ENCODE peak calls at places on chromosomes 4 and X, in six cellular contexts. O, K, N, Z, D and U are unnamed samples.

GRCh38 chr4:37662306-37662705 is 23.9 kb downstream of the RELL1 start:
- DNase-seq in Z (no peak), N (no peak), O (no peak), D (no peak), K (no peak), U (no peak)

GRCh38 chrX:105653891-105654290 is 168.4 kb upstream of the NRK start:
- DNase-seq in N (no peak), D (no peak), K (no peak), O (peak), Z (no peak), U (no peak)

GRCh38 chr4:85932371-85933305 is 427.2 kb downstream of the MAPK10 start:
- DNase-seq in D (no peak), Z (no peak), K (no peak), N (no peak), O (peak), U (no peak)

GRCh38 chrX:41526925-41527324 is 79.8 kb downstream of the NYX start:
- DNase-seq in Z (no peak), D (peak), O (no peak), N (no peak), K (no peak), U (no peak)

GRCh38 chrX:107632291-107632690 is 4.0 kb downstream of the PRPS1 start:
- DNase-seq in N (no peak), D (peak), K (no peak), O (peak), Z (no peak), U (no peak)

GRCh38 chr4:140296335-140296753 is 77.1 kb upstream of the SCOC start:
- DNase-seq in N (no peak), Z (no peak), K (no peak), O (peak), D (peak), U (no peak)

GRCh38 chrX:37825225-37825842 is 22.0 kb downstream of the DYNLT3 start:
- DNase-seq in N (no peak), O (peak), K (peak), Z (peak), D (peak), U (peak)

GRCh38 chr4:107546637-107547036 is 173.4 kb downstream of the PAPSS1 start:
- DNase-seq in K (no peak), Z (no peak), N (no peak), D (peak), O (no peak), U (no peak)

GRCh38 chr4:106021737-106022410 is 126.6 kb downstream of the NPNT start:
- DNase-seq in O (no peak), N (no peak), K (no peak), Z (no peak), D (no peak), U (no peak)

GRCh38 chr4:74376888-74377483 is 12.0 kb downstream of the EREG start:
- DNase-seq in Z (no peak), D (peak), K (peak), N (no peak), O (peak), U (no peak)

GRCh38 chr4:72569719-72570235 is 756 bp upstream of the ADAMTS3 start:
- DNase-seq in D (peak), O (no peak), K (no peak), Z (no peak), N (no peak), U (no peak)

GRCh38 chrX:40058719-40059118 is 39.0 kb downstream of the BCOR start:
- DNase-seq in Z (no peak), D (no peak), O (no peak), N (no peak), K (no peak), U (no peak)

GRCh38 chr4:87073570-87074470 is 139.0 kb downstream of the AFF1 start:
- DNase-seq in K (peak), O (no peak), N (no peak), D (no peak), Z (peak), U (no peak)

GRCh38 chr4:75841641-75842520 is 60.4 kb downstream of the PPEF2 start:
- DNase-seq in K (no peak), Z (no peak), N (no peak), D (no peak), O (peak), U (no peak)

GRCh38 chrX:42837747-42838146 is 59.8 kb upstream of the PPP1R2C start:
- DNase-seq in Z (no peak), D (no peak), N (no peak), O (no peak), K (peak), U (no peak)

GRCh38 chr4:122710434-122711308 is 21.8 kb upstream of the BBS12 start:
- DNase-seq in D (peak), N (no peak), K (no peak), Z (no peak), O (no peak), U (no peak)

GRCh38 chrX:49070988-49071387 is 2.8 kb downstream of the PRAF2 start:
- DNase-seq in Z (no peak), D (no peak), K (peak), O (no peak), N (no peak), U (no peak)

GRCh38 chr4:121726642-121727268 is 30.0 kb upstream of the ANXA5 start:
- DNase-seq in N (no peak), D (peak), O (peak), K (peak), Z (no peak), U (no peak)

GRCh38 chrX:151776936-151777335 is 42.4 kb downstream of the CNGA2 start:
- DNase-seq in N (no peak), O (no peak), K (no peak), Z (no peak), D (no peak), U (no peak)

GRCh38 chrX:94524867-94525266 is 850.9 kb downstream of the FAM133A start:
- DNase-seq in N (no peak), K (peak), O (no peak), D (no peak), Z (no peak), U (no peak)

GRCh38 chr4:174317531-174317930 is 33.8 kb downstream of the CEP44 start:
- DNase-seq in Z (no peak), D (peak), K (no peak), N (no peak), O (peak), U (no peak)